ENCODE peak calls at places on chromosomes 3 and 15, in eight cellular contexts. One of them, this sample, is unnamed.

GRCh38 chr15:78206326-78207109 is 27.8 kb downstream of the ACSBG1 start:
- DNase-seq in OCI-LY7: no peak
- DNase-seq in AG04450: no peak
- DNase-seq in CD8-positive, alpha-beta memory T cell: no peak
- DNase-seq in tibial artery: no peak
- DNase-seq in esophagus squamous epithelium: no peak
- DNase-seq in BE2C: no peak
- DNase-seq in CD8-positive, alpha-beta T cell: no peak
- DNase-seq in this sample: peak; percentile 54

GRCh38 chr3:186997061-186998054 is 67.0 kb downstream of the ST6GAL1 start:
- DNase-seq in OCI-LY7: peak; percentile 73
- DNase-seq in AG04450: no peak
- DNase-seq in CD8-positive, alpha-beta memory T cell: no peak
- DNase-seq in tibial artery: no peak
- DNase-seq in esophagus squamous epithelium: no peak
- DNase-seq in BE2C: no peak
- DNase-seq in CD8-positive, alpha-beta T cell: no peak
- DNase-seq in this sample: no peak

GRCh38 chr15:48361690-48362089 is 30.5 kb downstream of the DUT start:
- DNase-seq in OCI-LY7: no peak
- DNase-seq in AG04450: no peak
- DNase-seq in CD8-positive, alpha-beta memory T cell: no peak
- DNase-seq in tibial artery: no peak
- DNase-seq in esophagus squamous epithelium: no peak
- DNase-seq in BE2C: no peak
- DNase-seq in CD8-positive, alpha-beta T cell: no peak
- DNase-seq in this sample: no peak

GRCh38 chr3:114848643-114849350 is 298.3 kb downstream of the ZBTB20 start:
- DNase-seq in OCI-LY7: no peak
- DNase-seq in AG04450: no peak
- DNase-seq in CD8-positive, alpha-beta memory T cell: no peak
- DNase-seq in tibial artery: no peak
- DNase-seq in esophagus squamous epithelium: no peak
- DNase-seq in BE2C: peak; percentile 50
- DNase-seq in CD8-positive, alpha-beta T cell: no peak
- DNase-seq in this sample: no peak

GRCh38 chr15:40358492-40359353 is 704 bp downstream of the DISP2 start:
- DNase-seq in OCI-LY7: peak; percentile 75
- DNase-seq in AG04450: no peak
- DNase-seq in CD8-positive, alpha-beta memory T cell: no peak
- DNase-seq in tibial artery: no peak
- DNase-seq in esophagus squamous epithelium: no peak
- DNase-seq in BE2C: peak; percentile 51
- DNase-seq in CD8-positive, alpha-beta T cell: peak; percentile 46
- DNase-seq in this sample: no peak

GRCh38 chr15:69119692-69120395 is 40.6 kb upstream of the GLCE start:
- DNase-seq in OCI-LY7: no peak
- DNase-seq in AG04450: no peak
- DNase-seq in CD8-positive, alpha-beta memory T cell: no peak
- DNase-seq in tibial artery: no peak
- DNase-seq in esophagus squamous epithelium: no peak
- DNase-seq in BE2C: no peak
- DNase-seq in CD8-positive, alpha-beta T cell: no peak
- DNase-seq in this sample: no peak

GRCh38 chr15:71811036-71811736 is 832 bp downstream of the NR2E3 start:
- DNase-seq in OCI-LY7: no peak
- DNase-seq in AG04450: no peak
- DNase-seq in CD8-positive, alpha-beta memory T cell: no peak
- DNase-seq in tibial artery: no peak
- DNase-seq in esophagus squamous epithelium: no peak
- DNase-seq in BE2C: no peak
- DNase-seq in CD8-positive, alpha-beta T cell: no peak
- DNase-seq in this sample: no peak

GRCh38 chr15:34038404-34039179 is 412 bp downstream of the AVEN start:
- DNase-seq in OCI-LY7: peak; percentile 84
- DNase-seq in AG04450: no peak
- DNase-seq in CD8-positive, alpha-beta memory T cell: peak; percentile 70
- DNase-seq in tibial artery: peak; percentile 69
- DNase-seq in esophagus squamous epithelium: peak; percentile 6
- DNase-seq in BE2C: peak; percentile 86
- DNase-seq in CD8-positive, alpha-beta T cell: peak; percentile 75
- DNase-seq in this sample: peak; percentile 90

GRCh38 chr15:92617197-92618037 is 38.2 kb downstream of the FAM174B start:
- DNase-seq in OCI-LY7: no peak
- DNase-seq in AG04450: peak; percentile 58
- DNase-seq in CD8-positive, alpha-beta memory T cell: no peak
- DNase-seq in tibial artery: peak; percentile 46
- DNase-seq in esophagus squamous epithelium: no peak
- DNase-seq in BE2C: peak; percentile 86
- DNase-seq in CD8-positive, alpha-beta T cell: no peak
- DNase-seq in this sample: peak; percentile 59

GRCh38 chr15:30991301-30992072 is at the start of gene MTMR10:
- DNase-seq in OCI-LY7: peak; percentile 85
- DNase-seq in AG04450: peak; percentile 32
- DNase-seq in CD8-positive, alpha-beta memory T cell: peak; percentile 83
- DNase-seq in tibial artery: peak; percentile 47
- DNase-seq in esophagus squamous epithelium: peak; percentile 36
- DNase-seq in BE2C: peak; percentile 86
- DNase-seq in CD8-positive, alpha-beta T cell: peak; percentile 69
- DNase-seq in this sample: peak; percentile 92

GRCh38 chr3:45545476-45545875 is 49.1 kb upstream of the LIMD1 start:
- DNase-seq in OCI-LY7: no peak
- DNase-seq in AG04450: no peak
- DNase-seq in CD8-positive, alpha-beta memory T cell: no peak
- DNase-seq in tibial artery: peak; percentile 57
- DNase-seq in esophagus squamous epithelium: no peak
- DNase-seq in BE2C: no peak
- DNase-seq in CD8-positive, alpha-beta T cell: no peak
- DNase-seq in this sample: peak; percentile 36

GRCh38 chr15:31498756-31499155 is 172.1 kb downstream of the KLF13 start:
- DNase-seq in OCI-LY7: no peak
- DNase-seq in AG04450: no peak
- DNase-seq in CD8-positive, alpha-beta memory T cell: no peak
- DNase-seq in tibial artery: no peak
- DNase-seq in esophagus squamous epithelium: no peak
- DNase-seq in BE2C: no peak
- DNase-seq in CD8-positive, alpha-beta T cell: no peak
- DNase-seq in this sample: no peak

GRCh38 chr3:50318615-50319014 is 3.9 kb downstream of the HYAL2 start:
- DNase-seq in OCI-LY7: no peak
- DNase-seq in AG04450: no peak
- DNase-seq in CD8-positive, alpha-beta memory T cell: no peak
- DNase-seq in tibial artery: no peak
- DNase-seq in esophagus squamous epithelium: no peak
- DNase-seq in BE2C: no peak
- DNase-seq in CD8-positive, alpha-beta T cell: no peak
- DNase-seq in this sample: no peak

GRCh38 chr15:69016021-69016595 is 1.6 kb downstream of the NOX5 start:
- DNase-seq in OCI-LY7: no peak
- DNase-seq in AG04450: no peak
- DNase-seq in CD8-positive, alpha-beta memory T cell: no peak
- DNase-seq in tibial artery: no peak
- DNase-seq in esophagus squamous epithelium: no peak
- DNase-seq in BE2C: no peak
- DNase-seq in CD8-positive, alpha-beta T cell: no peak
- DNase-seq in this sample: no peak

GRCh38 chr3:39383913-39384664 is 919 bp downstream of the SLC25A38 start:
- DNase-seq in OCI-LY7: peak; percentile 96
- DNase-seq in AG04450: peak; percentile 67
- DNase-seq in CD8-positive, alpha-beta memory T cell: peak; percentile 92
- DNase-seq in tibial artery: peak; percentile 97
- DNase-seq in esophagus squamous epithelium: no peak
- DNase-seq in BE2C: peak; percentile 94
- DNase-seq in CD8-positive, alpha-beta T cell: peak; percentile 94
- DNase-seq in this sample: peak; percentile 99

GRCh38 chr15:81161851-81162250 is 27.8 kb downstream of the CFAP161 start:
- DNase-seq in OCI-LY7: no peak
- DNase-seq in AG04450: no peak
- DNase-seq in CD8-positive, alpha-beta memory T cell: no peak
- DNase-seq in tibial artery: no peak
- DNase-seq in esophagus squamous epithelium: no peak
- DNase-seq in BE2C: no peak
- DNase-seq in CD8-positive, alpha-beta T cell: no peak
- DNase-seq in this sample: no peak

GRCh38 chr15:69758291-69758771 is 305.7 kb downstream of the RPLP1 start:
- DNase-seq in OCI-LY7: no peak
- DNase-seq in AG04450: peak; percentile 13
- DNase-seq in CD8-positive, alpha-beta memory T cell: no peak
- DNase-seq in tibial artery: no peak
- DNase-seq in esophagus squamous epithelium: no peak
- DNase-seq in BE2C: no peak
- DNase-seq in CD8-positive, alpha-beta T cell: no peak
- DNase-seq in this sample: no peak

DNA sequence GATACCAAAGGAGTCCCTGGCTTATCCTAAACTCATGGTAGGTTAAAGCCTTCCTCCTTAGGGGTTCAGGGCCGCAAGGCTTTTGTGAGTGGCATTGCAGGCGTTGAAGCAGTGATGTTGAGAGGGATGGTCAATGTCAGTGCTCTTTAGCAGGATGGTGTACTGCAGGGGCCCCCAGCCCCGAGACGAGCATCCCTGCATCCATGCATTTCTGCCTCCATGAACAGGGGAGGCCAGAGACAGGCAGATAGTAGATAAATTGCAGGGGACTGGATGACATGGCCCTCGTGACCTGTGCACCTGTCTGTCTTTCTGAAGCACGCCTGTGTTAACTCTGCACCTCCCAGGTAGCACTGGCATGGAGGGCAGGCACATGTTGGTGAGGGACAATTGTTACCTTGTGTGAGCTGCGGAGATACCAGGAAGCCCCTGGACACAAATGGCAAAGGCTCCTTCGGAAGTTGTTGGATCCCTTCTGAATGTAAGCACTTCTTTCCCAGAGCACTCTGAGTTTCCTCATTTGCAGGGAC is 133.5 kb downstream of the SNRPN start:
- DNase-seq in OCI-LY7: no peak
- DNase-seq in AG04450: no peak
- DNase-seq in CD8-positive, alpha-beta memory T cell: no peak
- DNase-seq in tibial artery: no peak
- DNase-seq in esophagus squamous epithelium: no peak
- DNase-seq in BE2C: no peak
- DNase-seq in CD8-positive, alpha-beta T cell: no peak
- DNase-seq in this sample: peak; percentile 18
- H3K9me3 ChIP-seq in OCI-LY7: no peaks in the 10 kb centered on the region
- H3K9me3 ChIP-seq in AG04450: peaks cover 81% of the 10 kb centered on the region
- H3K9me3 ChIP-seq in CD8-positive, alpha-beta memory T cell: peaks cover 62% of the 10 kb centered on the region
- H3K9me3 ChIP-seq in tibial artery: peaks cover 5% of the 10 kb centered on the region
- H3K9me3 ChIP-seq in esophagus squamous epithelium: peaks cover 100% of the 10 kb centered on the region
- H3K9me3 ChIP-seq in BE2C: no peaks in the 10 kb centered on the region
- H3K9me3 ChIP-seq in CD8-positive, alpha-beta T cell: peaks cover 56% of the 10 kb centered on the region
- H3K9me3 ChIP-seq in this sample: peaks cover 29% of the 10 kb centered on the region

GRCh38 chr15:24954783-24955548 is at the start of the genes SNRPN and SNURF:
- DNase-seq in OCI-LY7: no peak
- DNase-seq in AG04450: peak; percentile 38
- DNase-seq in CD8-positive, alpha-beta memory T cell: peak; percentile 62
- DNase-seq in tibial artery: peak; percentile 62
- DNase-seq in esophagus squamous epithelium: peak; percentile 20
- DNase-seq in BE2C: peak; percentile 82
- DNase-seq in CD8-positive, alpha-beta T cell: peak; percentile 70
- DNase-seq in this sample: peak; percentile 85

GRCh38 chr15:24957691-24958090 is 2.9 kb downstream of the SNRPN start:
- DNase-seq in OCI-LY7: no peak
- DNase-seq in AG04450: no peak
- DNase-seq in CD8-positive, alpha-beta memory T cell: no peak
- DNase-seq in tibial artery: no peak
- DNase-seq in esophagus squamous epithelium: no peak
- DNase-seq in BE2C: no peak
- DNase-seq in CD8-positive, alpha-beta T cell: no peak
- DNase-seq in this sample: no peak

GRCh38 chr15:24955549-24955929 is 752 bp downstream of the SNRPN start:
- DNase-seq in OCI-LY7: no peak
- DNase-seq in AG04450: no peak
- DNase-seq in CD8-positive, alpha-beta memory T cell: no peak
- DNase-seq in tibial artery: no peak
- DNase-seq in esophagus squamous epithelium: no peak
- DNase-seq in BE2C: peak; percentile 14
- DNase-seq in CD8-positive, alpha-beta T cell: peak; percentile 32
- DNase-seq in this sample: no peak

GRCh38 chr15:24961967-24962366 is 7.2 kb downstream of the SNRPN start:
- DNase-seq in OCI-LY7: no peak
- DNase-seq in AG04450: no peak
- DNase-seq in CD8-positive, alpha-beta memory T cell: no peak
- DNase-seq in tibial artery: no peak
- DNase-seq in esophagus squamous epithelium: no peak
- DNase-seq in BE2C: no peak
- DNase-seq in CD8-positive, alpha-beta T cell: no peak
- DNase-seq in this sample: no peak

GRCh38 chr15:24956131-24956838 is 1.5 kb downstream of the SNRPN start:
- DNase-seq in OCI-LY7: no peak
- DNase-seq in AG04450: peak; percentile 27
- DNase-seq in CD8-positive, alpha-beta memory T cell: peak; percentile 83
- DNase-seq in tibial artery: peak; percentile 60
- DNase-seq in esophagus squamous epithelium: no peak
- DNase-seq in BE2C: peak; percentile 81
- DNase-seq in CD8-positive, alpha-beta T cell: peak; percentile 61
- DNase-seq in this sample: peak; percentile 88
- H3K9me3 ChIP-seq in OCI-LY7: no peaks in the 10 kb centered on the region
- H3K9me3 ChIP-seq in AG04450: peaks cover 21% of the 10 kb centered on the region
- H3K9me3 ChIP-seq in CD8-positive, alpha-beta memory T cell: no peaks in the 10 kb centered on the region
- H3K9me3 ChIP-seq in tibial artery: no peaks in the 10 kb centered on the region
- H3K9me3 ChIP-seq in esophagus squamous epithelium: peaks cover 28% of the 10 kb centered on the region
- H3K9me3 ChIP-seq in BE2C: no peaks in the 10 kb centered on the region
- H3K9me3 ChIP-seq in CD8-positive, alpha-beta T cell: peaks cover 12% of the 10 kb centered on the region
- H3K9me3 ChIP-seq in this sample: peaks cover 35% of the 10 kb centered on the region

GRCh38 chr3:196782496-196782895 is 42.8 kb downstream of the PAK2 start:
- DNase-seq in OCI-LY7: no peak
- DNase-seq in AG04450: no peak
- DNase-seq in CD8-positive, alpha-beta memory T cell: no peak
- DNase-seq in tibial artery: no peak
- DNase-seq in esophagus squamous epithelium: no peak
- DNase-seq in BE2C: no peak
- DNase-seq in CD8-positive, alpha-beta T cell: no peak
- DNase-seq in this sample: no peak
- H3K9me3 ChIP-seq in OCI-LY7: peaks cover 9% of the 10 kb centered on the region
- H3K9me3 ChIP-seq in AG04450: peaks cover 11% of the 10 kb centered on the region
- H3K9me3 ChIP-seq in CD8-positive, alpha-beta memory T cell: no peaks in the 10 kb centered on the region
- H3K9me3 ChIP-seq in tibial artery: no peaks in the 10 kb centered on the region
- H3K9me3 ChIP-seq in esophagus squamous epithelium: no peaks in the 10 kb centered on the region
- H3K9me3 ChIP-seq in BE2C: no peaks in the 10 kb centered on the region
- H3K9me3 ChIP-seq in CD8-positive, alpha-beta T cell: no peaks in the 10 kb centered on the region
- H3K9me3 ChIP-seq in this sample: peaks cover 48% of the 10 kb centered on the region

DNA sequence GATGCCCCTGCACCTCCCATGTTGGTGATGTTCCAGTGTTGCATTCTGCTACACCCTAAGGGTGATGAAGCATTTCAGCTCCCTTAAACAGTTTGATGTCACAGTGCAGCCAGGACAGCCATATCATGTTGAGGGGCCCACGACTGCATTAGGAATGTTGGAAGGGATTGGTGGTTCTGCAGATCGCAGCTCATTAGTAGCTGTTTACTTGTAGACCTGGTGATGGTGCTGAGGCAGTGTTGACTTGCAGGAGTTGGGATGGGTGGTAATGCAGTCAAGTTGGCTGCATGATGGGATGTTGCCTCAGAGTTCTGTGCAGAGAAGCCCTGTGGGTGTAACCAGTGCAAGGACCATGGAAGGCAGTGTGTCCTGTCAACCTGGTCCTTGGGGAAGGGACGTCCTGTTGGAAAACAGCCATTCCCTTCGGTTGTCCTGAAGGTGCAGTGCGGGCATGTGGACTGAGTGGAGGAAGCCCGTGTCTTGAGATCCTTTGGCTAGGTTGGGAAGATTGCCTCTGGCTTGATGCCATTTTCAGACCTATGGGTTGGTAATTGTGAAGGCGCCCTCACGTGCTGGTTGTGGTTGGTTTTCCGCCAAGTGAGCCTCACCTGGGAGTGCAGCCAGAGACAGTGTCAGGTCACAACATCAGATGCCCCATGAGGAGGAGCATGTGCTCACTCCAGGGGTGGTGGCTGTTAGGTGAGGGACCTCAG is 100.7 kb downstream of the SNRPN start:
- DNase-seq in OCI-LY7: no peak
- DNase-seq in AG04450: no peak
- DNase-seq in CD8-positive, alpha-beta memory T cell: no peak
- DNase-seq in tibial artery: no peak
- DNase-seq in esophagus squamous epithelium: no peak
- DNase-seq in BE2C: no peak
- DNase-seq in CD8-positive, alpha-beta T cell: no peak
- DNase-seq in this sample: peak; percentile 32
- H3K9me3 ChIP-seq in OCI-LY7: no peaks in the 10 kb centered on the region
- H3K9me3 ChIP-seq in AG04450: peaks cover 100% of the 10 kb centered on the region
- H3K9me3 ChIP-seq in CD8-positive, alpha-beta memory T cell: peaks cover 93% of the 10 kb centered on the region
- H3K9me3 ChIP-seq in tibial artery: peaks cover 29% of the 10 kb centered on the region
- H3K9me3 ChIP-seq in esophagus squamous epithelium: peaks cover 100% of the 10 kb centered on the region
- H3K9me3 ChIP-seq in BE2C: peaks cover 52% of the 10 kb centered on the region
- H3K9me3 ChIP-seq in CD8-positive, alpha-beta T cell: peaks cover 97% of the 10 kb centered on the region
- H3K9me3 ChIP-seq in this sample: peaks cover 100% of the 10 kb centered on the region

This sample was measured in endodermal cell.